ENCODE peak calls at places on chromosomes 16 and 17, in five cellular contexts. One of them, this sample, is unnamed.

GRCh38 chr17:75392559-75392958 is 12.9 kb downstream of the GRB2 start:
- DNase-seq in activated naive CD4-positive, alpha-beta T cell: no peak
- DNase-seq in left colon: no peak
- DNase-seq in AG10803: no peak
- DNase-seq in MCF 10A: no peak
- DNase-seq in this sample: no peak

GRCh38 chr17:41645371-41646063 is 21.1 kb upstream of the KRT17 start:
- DNase-seq in activated naive CD4-positive, alpha-beta T cell: no peak
- DNase-seq in left colon: no peak
- DNase-seq in AG10803: peak
- DNase-seq in MCF 10A: peak
- DNase-seq in this sample: peak

GRCh38 chr16:86095906-86096485 is 197.0 kb downstream of the IRF8 start:
- DNase-seq in activated naive CD4-positive, alpha-beta T cell: no peak
- DNase-seq in left colon: no peak
- DNase-seq in AG10803: no peak
- DNase-seq in MCF 10A: no peak
- DNase-seq in this sample: no peak

GRCh38 chr16:11075163-11075562 is 130.8 kb downstream of the CLEC16A start:
- DNase-seq in activated naive CD4-positive, alpha-beta T cell: no peak
- DNase-seq in left colon: no peak
- DNase-seq in AG10803: no peak
- DNase-seq in MCF 10A: no peak
- DNase-seq in this sample: no peak

GRCh38 chr16:62831235-62831634 is 795.0 kb upstream of the CDH8 start:
- DNase-seq in activated naive CD4-positive, alpha-beta T cell: no peak
- DNase-seq in left colon: no peak
- DNase-seq in AG10803: no peak
- DNase-seq in MCF 10A: no peak
- DNase-seq in this sample: no peak

GRCh38 chr17:32350662-32351418 is 883 bp downstream of the ZNF207 start:
- DNase-seq in activated naive CD4-positive, alpha-beta T cell: no peak
- DNase-seq in left colon: peak
- DNase-seq in AG10803: peak
- DNase-seq in MCF 10A: peak
- DNase-seq in this sample: peak

GRCh38 chr17:4032738-4033137 is 68.5 kb upstream of the ATP2A3 start:
- DNase-seq in activated naive CD4-positive, alpha-beta T cell: no peak
- DNase-seq in left colon: no peak
- DNase-seq in AG10803: no peak
- DNase-seq in MCF 10A: no peak
- DNase-seq in this sample: no peak

GRCh38 chr16:47475786-47476185 is 14.7 kb downstream of the PHKB start:
- DNase-seq in activated naive CD4-positive, alpha-beta T cell: no peak
- DNase-seq in left colon: no peak
- DNase-seq in AG10803: peak
- DNase-seq in MCF 10A: no peak
- DNase-seq in this sample: peak

GRCh38 chr17:50467114-50467854 is 1.4 kb downstream of the CHAD start:
- DNase-seq in activated naive CD4-positive, alpha-beta T cell: no peak
- DNase-seq in left colon: no peak
- DNase-seq in AG10803: no peak
- DNase-seq in MCF 10A: no peak
- DNase-seq in this sample: no peak

GRCh38 chr16:57559075-57559790 is 16.8 kb downstream of the ADGRG5 start:
- DNase-seq in activated naive CD4-positive, alpha-beta T cell: no peak
- DNase-seq in left colon: no peak
- DNase-seq in AG10803: no peak
- DNase-seq in MCF 10A: no peak
- DNase-seq in this sample: no peak

GRCh38 chr17:21140911-21141310 is 14.1 kb downstream of the DHRS7B start:
- DNase-seq in activated naive CD4-positive, alpha-beta T cell: no peak
- DNase-seq in left colon: no peak
- DNase-seq in AG10803: no peak
- DNase-seq in MCF 10A: no peak
- DNase-seq in this sample: no peak

GRCh38 chr16:29310852-29311314 is 95.6 kb downstream of the NPIPB11 start:
- DNase-seq in activated naive CD4-positive, alpha-beta T cell: no peak
- DNase-seq in left colon: no peak
- DNase-seq in AG10803: peak
- DNase-seq in MCF 10A: no peak
- DNase-seq in this sample: no peak

GRCh38 chr16:87067890-87068289 is 249.3 kb downstream of the C16orf95 start:
- DNase-seq in activated naive CD4-positive, alpha-beta T cell: no peak
- DNase-seq in left colon: no peak
- DNase-seq in AG10803: no peak
- DNase-seq in MCF 10A: no peak
- DNase-seq in this sample: no peak

GRCh38 chr16:1019934-1020305 is 38.4 kb downstream of the SOX8 start:
- DNase-seq in activated naive CD4-positive, alpha-beta T cell: no peak
- DNase-seq in left colon: no peak
- DNase-seq in AG10803: no peak
- DNase-seq in MCF 10A: no peak
- DNase-seq in this sample: no peak

GRCh38 chr17:73325527-73325842 is 13.7 kb upstream of the CDC42EP4 start:
- DNase-seq in activated naive CD4-positive, alpha-beta T cell: no peak
- DNase-seq in left colon: no peak
- DNase-seq in AG10803: peak
- DNase-seq in MCF 10A: peak
- DNase-seq in this sample: no peak

GRCh38 chr16:1551166-1551565 is 17.7 kb downstream of the TMEM204 start:
- DNase-seq in activated naive CD4-positive, alpha-beta T cell: no peak
- DNase-seq in left colon: no peak
- DNase-seq in AG10803: no peak
- DNase-seq in MCF 10A: no peak
- DNase-seq in this sample: no peak

GRCh38 chr17:61284174-61284573 is 115.5 kb upstream of the TBX2 start:
- DNase-seq in activated naive CD4-positive, alpha-beta T cell: no peak
- DNase-seq in left colon: no peak
- DNase-seq in AG10803: peak
- DNase-seq in MCF 10A: no peak
- DNase-seq in this sample: no peak

GRCh38 chr16:49623501-49624266 is 232.2 kb downstream of the ZNF423 start:
- DNase-seq in activated naive CD4-positive, alpha-beta T cell: no peak
- DNase-seq in left colon: no peak
- DNase-seq in AG10803: no peak
- DNase-seq in MCF 10A: no peak
- DNase-seq in this sample: no peak

GRCh38 chr16:17917316-17918019 is 419.1 kb downstream of the NPIPA8 start:
- DNase-seq in activated naive CD4-positive, alpha-beta T cell: no peak
- DNase-seq in left colon: no peak
- DNase-seq in AG10803: no peak
- DNase-seq in MCF 10A: no peak
- DNase-seq in this sample: no peak

GRCh38 chr17:42493324-42493723 is 34.6 kb downstream of the ATP6V0A1 start:
- DNase-seq in activated naive CD4-positive, alpha-beta T cell: no peak
- DNase-seq in left colon: no peak
- DNase-seq in AG10803: no peak
- DNase-seq in MCF 10A: no peak
- DNase-seq in this sample: no peak

GRCh38 chr16:51442140-51442539 is 291.1 kb upstream of the SALL1 start:
- DNase-seq in activated naive CD4-positive, alpha-beta T cell: no peak
- DNase-seq in left colon: no peak
- DNase-seq in AG10803: no peak
- DNase-seq in MCF 10A: no peak
- DNase-seq in this sample: no peak

GRCh38 chr16:67463691-67464090 is 17.3 kb downstream of the ATP6V0D1 start:
- DNase-seq in activated naive CD4-positive, alpha-beta T cell: no peak
- DNase-seq in left colon: no peak
- DNase-seq in AG10803: no peak
- DNase-seq in MCF 10A: no peak
- DNase-seq in this sample: no peak

GRCh38 chr17:39607851-39608130 is at the start of gene NEUROD2:
- DNase-seq in activated naive CD4-positive, alpha-beta T cell: no peak
- DNase-seq in left colon: no peak
- DNase-seq in AG10803: no peak
- DNase-seq in MCF 10A: no peak
- DNase-seq in this sample: no peak

GRCh38 chr16:66472961-66473610 is 46.0 kb downstream of the BEAN1 start:
- DNase-seq in activated naive CD4-positive, alpha-beta T cell: no peak
- DNase-seq in left colon: no peak
- DNase-seq in AG10803: no peak
- DNase-seq in MCF 10A: no peak
- DNase-seq in this sample: no peak

GRCh38 chr16:76650579-76650978 is 373.4 kb downstream of the CNTNAP4 start:
- DNase-seq in activated naive CD4-positive, alpha-beta T cell: no peak
- DNase-seq in left colon: no peak
- DNase-seq in AG10803: no peak
- DNase-seq in MCF 10A: peak
- DNase-seq in this sample: peak

GRCh38 chr17:11803226-11803625 is 194.0 kb downstream of the ZNF18 start:
- DNase-seq in activated naive CD4-positive, alpha-beta T cell: no peak
- DNase-seq in left colon: no peak
- DNase-seq in AG10803: no peak
- DNase-seq in MCF 10A: no peak
- DNase-seq in this sample: no peak

GRCh38 chr16:1781758-1782407 is 488 bp downstream of the SPSB3 start:
- DNase-seq in activated naive CD4-positive, alpha-beta T cell: no peak
- DNase-seq in left colon: peak
- DNase-seq in AG10803: no peak
- DNase-seq in MCF 10A: no peak
- DNase-seq in this sample: peak

GRCh38 chr16:47045459-47045858 is 72.0 kb upstream of the DNAJA2 start:
- DNase-seq in activated naive CD4-positive, alpha-beta T cell: no peak
- DNase-seq in left colon: no peak
- DNase-seq in AG10803: no peak
- DNase-seq in MCF 10A: no peak
- DNase-seq in this sample: no peak